ENCODE peak calls at places on chromosome 21, in nine cellular contexts. O, D, W, I, T, Y, Z, M and X are unnamed samples.

GRCh38 chr21:14383596-14384210 is 757 bp upstream of the HSPA13 start:
- DNase-seq in O (no peak), D (no peak), W (no peak), I (no peak), T (no peak), Y (peak; percentile 8), Z (no peak), M (no peak), X (no peak)

GRCh38 chr21:32347887-32348450 is 44.8 kb downstream of the URB1 start:
- DNase-seq in O (no peak), D (no peak), W (no peak), I (no peak), T (no peak), Y (peak; percentile 19), Z (no peak), M (no peak), X (no peak)

GRCh38 chr21:28592205-28592845 is 400.4 kb downstream of the LTN1 start:
- DNase-seq in O (no peak), D (no peak), W (no peak), I (no peak), T (no peak), Y (no peak), Z (no peak), M (no peak), X (no peak)

GRCh38 chr21:32096411-32096810 is 182.4 kb downstream of the MIS18A start:
- DNase-seq in O (no peak), D (no peak), W (no peak), I (no peak), T (no peak), Y (no peak), Z (peak; percentile 49), M (no peak), X (no peak)

GRCh38 chr21:43731476-43731875 is 12.5 kb downstream of the PDXK start:
- DNase-seq in O (no peak), D (no peak), W (no peak), I (no peak), T (no peak), Y (peak; percentile 80), Z (no peak), M (no peak), X (no peak)

GRCh38 chr21:29055080-29055479 is 18.4 kb downstream of the CCT8 start:
- DNase-seq in O (no peak), D (no peak), W (no peak), I (no peak), T (no peak), Y (no peak), Z (no peak), M (no peak), X (no peak)

GRCh38 chr21:17585875-17586450 is 26.7 kb downstream of the BTG3 start:
- DNase-seq in O (no peak), D (no peak), W (no peak), I (no peak), T (peak; percentile 24), Y (peak; percentile 53), Z (peak; percentile 53), M (no peak), X (no peak)

GRCh38 chr21:25568230-25568629 is 39.1 kb downstream of the MRPL39 start:
- DNase-seq in O (peak; percentile 26), D (peak; percentile 50), W (peak; percentile 10), I (peak; percentile 25), T (no peak), Y (peak; percentile 10), Z (peak; percentile 10), M (no peak), X (no peak)

GRCh38 chr21:26846036-26846931 is 1.1 kb upstream of the ADAMTS1 start:
- DNase-seq in O (peak; percentile 91), D (peak; percentile 94), W (no peak), I (peak; percentile 92), T (peak; percentile 50), Y (peak; percentile 90), Z (peak; percentile 84), M (no peak), X (peak; percentile 82)

GRCh38 chr21:28936036-28936435 is 56.6 kb downstream of the LTN1 start:
- DNase-seq in O (no peak), D (no peak), W (no peak), I (no peak), T (no peak), Y (no peak), Z (no peak), M (no peak), X (no peak)

GRCh38 chr21:29175408-29176147 is 45.1 kb downstream of the MAP3K7CL start:
- DNase-seq in O (no peak), D (no peak), W (no peak), I (no peak), T (no peak), Y (peak; percentile 56), Z (no peak), M (no peak), X (no peak)

GRCh38 chr21:30206551-30207251 is 9.2 kb downstream of the CLDN8 start:
- DNase-seq in O (no peak), D (no peak), W (no peak), I (no peak), T (peak; percentile 67), Y (no peak), Z (no peak), M (no peak), X (no peak)

GRCh38 chr21:43851593-43851992 is 13.4 kb upstream of the AGPAT3 start:
- DNase-seq in O (no peak), D (peak; percentile 14), W (no peak), I (no peak), T (no peak), Y (no peak), Z (no peak), M (no peak), X (no peak)

GRCh38 chr21:16169102-16169511 is 439.3 kb downstream of the USP25 start:
- DNase-seq in O (no peak), D (no peak), W (no peak), I (no peak), T (no peak), Y (peak; percentile 44), Z (no peak), M (no peak), X (no peak)

GRCh38 chr21:32956257-32956656 is 69.5 kb upstream of the OLIG2 start:
- DNase-seq in O (no peak), D (no peak), W (no peak), I (no peak), T (no peak), Y (no peak), Z (no peak), M (no peak), X (no peak)

GRCh38 chr21:33961061-33961460 is 45.5 kb upstream of the ATP5PO start:
- DNase-seq in O (no peak), D (no peak), W (no peak), I (no peak), T (no peak), Y (no peak), Z (no peak), M (no peak), X (no peak)

GRCh38 chr21:28823464-28823863 is 169.2 kb downstream of the LTN1 start:
- DNase-seq in O (no peak), D (no peak), W (no peak), I (no peak), T (no peak), Y (no peak), Z (no peak), M (no peak), X (no peak)

GRCh38 chr21:31752352-31752751 is 20.4 kb upstream of the SCAF4 start:
- DNase-seq in O (no peak), D (no peak), W (no peak), I (no peak), T (peak; percentile 74), Y (no peak), Z (no peak), M (no peak), X (no peak)

GRCh38 chr21:15061747-15062146 is 3.1 kb downstream of the NRIP1 start:
- DNase-seq in O (no peak), D (no peak), W (no peak), I (no peak), T (no peak), Y (no peak), Z (no peak), M (no peak), X (no peak)

GRCh38 chr21:33111577-33111976 is 41.6 kb downstream of the OLIG1 start:
- DNase-seq in O (no peak), D (no peak), W (no peak), I (no peak), T (no peak), Y (no peak), Z (no peak), M (no peak), X (no peak)

DNA sequence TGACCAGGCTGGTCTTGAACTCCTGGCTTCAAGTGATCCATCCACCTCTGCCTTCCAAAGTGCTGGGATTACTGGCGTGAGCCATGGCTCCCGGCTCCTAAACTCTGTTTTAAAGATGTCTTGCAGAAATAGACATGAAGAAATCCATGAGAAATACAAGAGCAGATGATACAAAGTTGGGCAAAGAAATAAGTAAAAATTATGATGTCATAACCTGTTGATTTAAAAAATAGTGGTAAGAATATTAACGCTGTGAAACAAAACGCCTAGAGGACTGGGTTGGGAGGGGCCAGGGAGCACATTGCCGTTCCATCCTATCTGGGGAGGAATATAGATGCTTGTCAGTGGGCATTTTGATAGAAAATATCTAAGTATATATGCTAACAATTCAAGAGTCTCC is 1.2 kb upstream of the ITGB2 start:
- DNase-seq in O (no peak), D (no peak), W (no peak), I (no peak), T (no peak), Y (no peak), Z (no peak), M (no peak), X (no peak)
- H3K27ac ChIP-seq in O (no peak overlapping the region), D (no peak overlapping the region), W (peak overlapping the region; percentile 71), I (no peak overlapping the region), T (no peak overlapping the region), Y (no peak overlapping the region), Z (no peak overlapping the region), M (no peak overlapping the region), X (no peak overlapping the region)

GRCh38 chr21:42656872-42657271 is 3.5 kb downstream of the PDE9A start:
- DNase-seq in O (no peak), D (no peak), W (no peak), I (no peak), T (no peak), Y (no peak), Z (no peak), M (no peak), X (no peak)
- H3K27me3 ChIP-seq in O (peaks cover 76% of the 10 kb centered on the region), D (no peaks in the 10 kb centered on the region), W (peaks cover 18% of the 10 kb centered on the region), I (no peaks in the 10 kb centered on the region), T (peaks cover 25% of the 10 kb centered on the region), Y (no peaks in the 10 kb centered on the region), Z (no peaks in the 10 kb centered on the region), M (no peaks in the 10 kb centered on the region), X (peaks cover 24% of the 10 kb centered on the region)

GRCh38 chr21:42039470-42039901 is 29.3 kb upstream of the ZBTB21 start:
- DNase-seq in O (no peak), D (no peak), W (no peak), I (peak; percentile 47), T (peak; percentile 91), Y (peak; percentile 52), Z (no peak), M (no peak), X (no peak)
- H3K27ac ChIP-seq in O (peak overlapping the region; percentile 23), D (no peak overlapping the region), W (no peak overlapping the region), I (peak overlapping the region; percentile 55), T (peak overlapping the region; percentile 76), Y (peak overlapping the region; percentile 92), Z (no peak overlapping the region), M (no peak overlapping the region), X (no peak overlapping the region)

DNA sequence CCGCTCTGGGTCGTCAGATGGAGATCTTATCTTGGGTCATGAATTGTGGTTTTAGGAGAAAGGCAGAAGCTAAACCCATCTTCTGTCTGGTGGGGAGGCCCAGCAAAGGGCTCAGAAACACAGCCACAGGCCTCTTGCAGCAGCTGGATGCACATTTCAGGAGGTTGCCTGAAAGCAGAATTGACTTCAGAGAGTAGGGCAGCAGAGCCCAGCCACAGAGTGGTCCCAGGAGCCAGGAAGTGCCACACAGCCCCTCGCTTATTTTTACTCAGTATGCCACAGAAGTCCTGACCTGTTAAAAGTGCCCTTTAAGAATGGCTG is 8.3 kb upstream of the RIPK4 start:
- DNase-seq in O (no peak), D (no peak), W (no peak), I (no peak), T (no peak), Y (no peak), Z (no peak), M (no peak), X (no peak)
- H3K27me3 ChIP-seq in O (peaks cover 96% of the 10 kb centered on the region), D (no peaks in the 10 kb centered on the region), W (peaks cover 15% of the 10 kb centered on the region), I (no peaks in the 10 kb centered on the region), T (no peaks in the 10 kb centered on the region), Y (no peaks in the 10 kb centered on the region), Z (peaks cover 14% of the 10 kb centered on the region), M (peaks cover 2% of the 10 kb centered on the region), X (peaks cover 43% of the 10 kb centered on the region)